ENCODE peak calls at places on chromosome 4, in ten cellular contexts. One of them, this sample, is unnamed.

GRCh38 chr4:113584407-113585150 is 177.0 kb downstream of the CAMK2D start:
- DNase-seq in astrocyte of the spinal cord: peak
- DNase-seq in GM12865: no peak
- DNase-seq in spleen: no peak
- DNase-seq in ascending aorta: no peak
- DNase-seq in foreskin keratinocyte: no peak
- DNase-seq in IMR-90: peak
- DNase-seq in endothelial cell: no peak
- DNase-seq in omental fat pad: no peak
- DNase-seq in tibial nerve: no peak
- DNase-seq in this sample: peak

GRCh38 chr4:78954048-78954666 is 14.9 kb upstream of the PAQR3 start:
- DNase-seq in IMR-90: no peak
- DNase-seq in foreskin keratinocyte: peak
- DNase-seq in tibial nerve: no peak
- DNase-seq in spleen: no peak
- DNase-seq in GM12865: peak
- DNase-seq in omental fat pad: no peak
- DNase-seq in endothelial cell: peak
- DNase-seq in astrocyte of the spinal cord: peak
- DNase-seq in ascending aorta: no peak
- DNase-seq in this sample: no peak

GRCh38 chr4:11821774-11822430 is 393.2 kb upstream of the HS3ST1 start:
- DNase-seq in astrocyte of the spinal cord: no peak
- DNase-seq in spleen: no peak
- DNase-seq in IMR-90: no peak
- DNase-seq in GM12865: no peak
- DNase-seq in omental fat pad: no peak
- DNase-seq in ascending aorta: no peak
- DNase-seq in foreskin keratinocyte: no peak
- DNase-seq in tibial nerve: no peak
- DNase-seq in endothelial cell: no peak
- DNase-seq in this sample: no peak

GRCh38 chr4:2257361-2258001 is 4.4 kb downstream of the MXD4 start:
- DNase-seq in ascending aorta: peak
- DNase-seq in astrocyte of the spinal cord: no peak
- DNase-seq in endothelial cell: peak
- DNase-seq in GM12865: no peak
- DNase-seq in spleen: peak
- DNase-seq in IMR-90: no peak
- DNase-seq in foreskin keratinocyte: no peak
- DNase-seq in omental fat pad: peak
- DNase-seq in tibial nerve: peak
- DNase-seq in this sample: no peak

GRCh38 chr4:2794707-2795557 is 2.0 kb downstream of the SH3BP2 start:
- DNase-seq in tibial nerve: peak
- DNase-seq in astrocyte of the spinal cord: peak
- DNase-seq in endothelial cell: peak
- DNase-seq in IMR-90: peak
- DNase-seq in omental fat pad: no peak
- DNase-seq in ascending aorta: peak
- DNase-seq in GM12865: no peak
- DNase-seq in spleen: peak
- DNase-seq in foreskin keratinocyte: peak
- DNase-seq in this sample: peak

GRCh38 chr4:158229768-158230167 is 19.5 kb downstream of the TMEM144 start:
- DNase-seq in foreskin keratinocyte: no peak
- DNase-seq in GM12865: no peak
- DNase-seq in endothelial cell: no peak
- DNase-seq in astrocyte of the spinal cord: no peak
- DNase-seq in IMR-90: no peak
- DNase-seq in spleen: no peak
- DNase-seq in omental fat pad: no peak
- DNase-seq in tibial nerve: no peak
- DNase-seq in ascending aorta: no peak
- DNase-seq in this sample: no peak

GRCh38 chr4:26406346-26406975 is 83.8 kb downstream of the CCKAR start:
- DNase-seq in endothelial cell: no peak
- DNase-seq in ascending aorta: no peak
- DNase-seq in astrocyte of the spinal cord: no peak
- DNase-seq in foreskin keratinocyte: peak
- DNase-seq in spleen: no peak
- DNase-seq in tibial nerve: no peak
- DNase-seq in IMR-90: peak
- DNase-seq in GM12865: peak
- DNase-seq in omental fat pad: no peak
- DNase-seq in this sample: no peak

GRCh38 chr4:57231781-57232180 is 121.6 kb upstream of the IGFBP7 start:
- DNase-seq in tibial nerve: no peak
- DNase-seq in spleen: no peak
- DNase-seq in IMR-90: no peak
- DNase-seq in GM12865: no peak
- DNase-seq in astrocyte of the spinal cord: no peak
- DNase-seq in omental fat pad: no peak
- DNase-seq in foreskin keratinocyte: peak
- DNase-seq in endothelial cell: no peak
- DNase-seq in ascending aorta: no peak
- DNase-seq in this sample: no peak

GRCh38 chr4:19298998-19299397 is 952.7 kb upstream of the SLIT2 start:
- DNase-seq in IMR-90: peak
- DNase-seq in ascending aorta: no peak
- DNase-seq in foreskin keratinocyte: no peak
- DNase-seq in tibial nerve: no peak
- DNase-seq in endothelial cell: no peak
- DNase-seq in omental fat pad: no peak
- DNase-seq in GM12865: no peak
- DNase-seq in spleen: no peak
- DNase-seq in astrocyte of the spinal cord: no peak
- DNase-seq in this sample: peak

GRCh38 chr4:182280439-182281111 is 37.4 kb downstream of the TENM3 start:
- DNase-seq in tibial nerve: no peak
- DNase-seq in endothelial cell: no peak
- DNase-seq in spleen: no peak
- DNase-seq in ascending aorta: no peak
- DNase-seq in foreskin keratinocyte: peak
- DNase-seq in astrocyte of the spinal cord: peak
- DNase-seq in omental fat pad: no peak
- DNase-seq in GM12865: no peak
- DNase-seq in IMR-90: peak
- DNase-seq in this sample: peak

GRCh38 chr4:120198411-120198810 is 131.8 kb upstream of the MAD2L1 start:
- DNase-seq in astrocyte of the spinal cord: peak
- DNase-seq in GM12865: no peak
- DNase-seq in foreskin keratinocyte: peak
- DNase-seq in IMR-90: no peak
- DNase-seq in ascending aorta: no peak
- DNase-seq in endothelial cell: no peak
- DNase-seq in spleen: no peak
- DNase-seq in omental fat pad: no peak
- DNase-seq in tibial nerve: no peak
- DNase-seq in this sample: no peak

GRCh38 chr4:3598695-3599227 is 66.5 kb upstream of the LRPAP1 start:
- DNase-seq in ascending aorta: no peak
- DNase-seq in IMR-90: no peak
- DNase-seq in tibial nerve: no peak
- DNase-seq in astrocyte of the spinal cord: no peak
- DNase-seq in omental fat pad: no peak
- DNase-seq in endothelial cell: no peak
- DNase-seq in foreskin keratinocyte: no peak
- DNase-seq in spleen: no peak
- DNase-seq in GM12865: no peak
- DNase-seq in this sample: no peak

GRCh38 chr4:184534511-184535391 is 60.4 kb upstream of the IRF2 start:
- DNase-seq in GM12865: peak
- DNase-seq in astrocyte of the spinal cord: peak
- DNase-seq in omental fat pad: no peak
- DNase-seq in foreskin keratinocyte: peak
- DNase-seq in spleen: no peak
- DNase-seq in ascending aorta: no peak
- DNase-seq in endothelial cell: no peak
- DNase-seq in tibial nerve: no peak
- DNase-seq in IMR-90: peak
- DNase-seq in this sample: peak

GRCh38 chr4:126123933-126124332 is 809.2 kb downstream of the FAT4 start:
- DNase-seq in omental fat pad: no peak
- DNase-seq in foreskin keratinocyte: no peak
- DNase-seq in IMR-90: peak
- DNase-seq in GM12865: no peak
- DNase-seq in ascending aorta: no peak
- DNase-seq in endothelial cell: no peak
- DNase-seq in astrocyte of the spinal cord: peak
- DNase-seq in tibial nerve: no peak
- DNase-seq in spleen: no peak
- DNase-seq in this sample: no peak

GRCh38 chr4:48706741-48707140 is 73.3 kb downstream of the FRYL start:
- DNase-seq in IMR-90: no peak
- DNase-seq in astrocyte of the spinal cord: no peak
- DNase-seq in omental fat pad: no peak
- DNase-seq in foreskin keratinocyte: no peak
- DNase-seq in ascending aorta: no peak
- DNase-seq in endothelial cell: no peak
- DNase-seq in spleen: no peak
- DNase-seq in tibial nerve: no peak
- DNase-seq in GM12865: no peak
- DNase-seq in this sample: no peak

GRCh38 chr4:152039085-152039484 is 278.3 kb upstream of the GATB start:
- DNase-seq in omental fat pad: no peak
- DNase-seq in ascending aorta: no peak
- DNase-seq in GM12865: no peak
- DNase-seq in foreskin keratinocyte: no peak
- DNase-seq in spleen: no peak
- DNase-seq in IMR-90: peak
- DNase-seq in tibial nerve: no peak
- DNase-seq in endothelial cell: no peak
- DNase-seq in astrocyte of the spinal cord: peak
- DNase-seq in this sample: peak

DNA sequence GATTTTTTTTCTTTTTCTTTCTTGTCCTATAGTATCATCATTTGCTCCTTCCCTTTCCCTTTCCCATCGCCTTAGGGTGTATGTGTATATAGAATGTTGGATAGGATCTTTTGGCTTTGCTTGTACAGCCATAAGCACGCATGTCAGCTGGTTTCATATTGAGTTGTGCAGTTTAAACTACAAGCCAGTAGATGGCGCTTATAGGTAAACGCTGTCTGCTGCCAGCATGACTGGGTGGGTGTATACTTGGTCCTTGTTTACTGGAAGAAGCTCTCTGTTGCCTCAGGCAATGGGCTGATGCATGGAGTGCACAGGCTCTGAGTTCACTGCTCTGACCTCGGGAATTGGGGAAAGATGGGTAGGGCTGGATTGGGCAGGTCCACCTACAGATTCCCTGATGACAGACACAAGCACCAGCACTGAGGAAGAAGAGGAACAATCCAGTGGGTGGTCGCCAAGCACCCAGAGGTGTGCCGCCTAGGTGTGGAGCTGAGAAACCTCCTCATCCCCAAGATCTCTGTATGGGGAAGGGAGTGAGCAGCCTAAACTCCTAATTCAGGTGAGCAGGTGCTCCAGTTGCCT is 831.5 kb downstream of the STIM2 start:
- DNase-seq in endothelial cell: peak
- DNase-seq in IMR-90: peak
- DNase-seq in foreskin keratinocyte: peak
- DNase-seq in tibial nerve: no peak
- DNase-seq in ascending aorta: no peak
- DNase-seq in astrocyte of the spinal cord: peak
- DNase-seq in GM12865: peak
- DNase-seq in spleen: peak
- DNase-seq in omental fat pad: no peak
- DNase-seq in this sample: peak
- TF ChIP-seq CTCF in endothelial cell: peak
- TF ChIP-seq CTCF in IMR-90: peak
- TF ChIP-seq CTCF in foreskin keratinocyte: peak
- TF ChIP-seq CTCF in tibial nerve: no peak
- TF ChIP-seq CTCF in ascending aorta: no peak
- TF ChIP-seq CTCF in astrocyte of the spinal cord: peak
- TF ChIP-seq CTCF in GM12865: peak
- TF ChIP-seq CTCF in spleen: no peak
- TF ChIP-seq CTCF in omental fat pad: no peak
- TF ChIP-seq CTCF in this sample: peak

DNA sequence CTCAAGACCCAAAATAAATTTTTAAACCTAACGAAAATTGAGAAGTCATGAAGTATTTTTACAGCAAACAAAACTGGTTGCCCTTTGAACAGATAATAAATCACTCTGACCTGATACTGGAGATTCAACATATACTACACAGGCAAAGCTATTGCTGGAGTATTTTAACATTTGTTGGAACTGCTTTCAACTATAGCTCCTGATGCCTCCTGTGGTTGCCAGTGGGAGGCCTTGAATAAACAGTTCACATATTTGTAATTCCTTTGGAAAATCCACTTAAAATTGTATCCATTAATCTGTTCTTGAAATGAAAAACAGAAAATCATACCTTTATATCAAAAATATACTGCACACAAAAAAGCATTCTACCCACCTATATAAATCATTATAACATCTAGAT is 605.1 kb downstream of the KCTD8 start:
- DNase-seq in tibial nerve: no peak
- DNase-seq in omental fat pad: no peak
- DNase-seq in ascending aorta: no peak
- DNase-seq in GM12865: no peak
- DNase-seq in foreskin keratinocyte: no peak
- DNase-seq in astrocyte of the spinal cord: peak
- DNase-seq in endothelial cell: no peak
- DNase-seq in spleen: no peak
- DNase-seq in IMR-90: peak
- DNase-seq in this sample: no peak
- TF ChIP-seq CTCF in tibial nerve: no peak
- TF ChIP-seq CTCF in omental fat pad: no peak
- TF ChIP-seq CTCF in ascending aorta: no peak
- TF ChIP-seq CTCF in GM12865: no peak
- TF ChIP-seq CTCF in foreskin keratinocyte: no peak
- TF ChIP-seq CTCF in astrocyte of the spinal cord: peak
- TF ChIP-seq CTCF in endothelial cell: no peak
- TF ChIP-seq CTCF in spleen: no peak
- TF ChIP-seq CTCF in IMR-90: peak
- TF ChIP-seq CTCF in this sample: no peak

GRCh38 chr4:37014584-37014983 is 230.0 kb upstream of the NWD2 start:
- DNase-seq in endothelial cell: no peak
- DNase-seq in IMR-90: no peak
- DNase-seq in ascending aorta: no peak
- DNase-seq in foreskin keratinocyte: no peak
- DNase-seq in tibial nerve: no peak
- DNase-seq in spleen: no peak
- DNase-seq in omental fat pad: no peak
- DNase-seq in GM12865: no peak
- DNase-seq in astrocyte of the spinal cord: no peak
- DNase-seq in this sample: no peak
- TF ChIP-seq CTCF in endothelial cell: no peak
- TF ChIP-seq CTCF in IMR-90: no peak
- TF ChIP-seq CTCF in ascending aorta: no peak
- TF ChIP-seq CTCF in foreskin keratinocyte: no peak
- TF ChIP-seq CTCF in tibial nerve: no peak
- TF ChIP-seq CTCF in spleen: no peak
- TF ChIP-seq CTCF in omental fat pad: no peak
- TF ChIP-seq CTCF in GM12865: no peak
- TF ChIP-seq CTCF in astrocyte of the spinal cord: no peak
- TF ChIP-seq CTCF in this sample: no peak

GRCh38 chr4:165199722-165200121 is 7.6 kb upstream of the KLHL2 start:
- DNase-seq in omental fat pad: no peak
- DNase-seq in ascending aorta: no peak
- DNase-seq in astrocyte of the spinal cord: peak
- DNase-seq in spleen: no peak
- DNase-seq in endothelial cell: no peak
- DNase-seq in GM12865: no peak
- DNase-seq in IMR-90: no peak
- DNase-seq in foreskin keratinocyte: peak
- DNase-seq in tibial nerve: no peak
- DNase-seq in this sample: peak
- TF ChIP-seq CTCF in omental fat pad: no peak
- TF ChIP-seq CTCF in ascending aorta: no peak
- TF ChIP-seq CTCF in astrocyte of the spinal cord: no peak
- TF ChIP-seq CTCF in spleen: no peak
- TF ChIP-seq CTCF in endothelial cell: no peak
- TF ChIP-seq CTCF in GM12865: no peak
- TF ChIP-seq CTCF in IMR-90: no peak
- TF ChIP-seq CTCF in foreskin keratinocyte: no peak
- TF ChIP-seq CTCF in tibial nerve: no peak
- TF ChIP-seq CTCF in this sample: no peak